ENCODE peak calls at places on chromosomes 16 and 17, in ten cellular contexts. One of them, this sample, is unnamed.

GRCh38 chr17:42667088-42667951 is 8.2 kb downstream of the TUBG2 start:
- DNase-seq in GM13977: no peak
- DNase-seq in activated T-helper 2 cell treated with anti-CD3 and anti-CD28 coated beads, Interferon-gamma antibody, Interleukin-2, Interleukin-4, amounts not matched to agents 10 μg/mL and 5 μg/mL and 100 μg/mL, durations not matched to agents 14 hours and 24 hours and 36 hours: no peak
- DNase-seq in stimulated activated CD8-positive, alpha-beta memory T cell treated with anti-CD3 and anti-CD28 coated beads, Interleukin-15, amount 100 ng/mL, for 1 hour: no peak
- DNase-seq in IMR-90: peak
- DNase-seq in stimulated activated CD4-positive, alpha-beta T cell treated with anti-CD3 and anti-CD28 coated beads, Interleukin-15, amount 100 ng/mL, for 48 hours: no peak
- DNase-seq in SW480: peak
- DNase-seq in caudate nucleus: no peak
- DNase-seq in left colon: peak
- DNase-seq in AG04450: no peak
- DNase-seq in this sample: no peak

GRCh38 chr16:1491327-1491726 is 1.8 kb upstream of the TELO2 start:
- DNase-seq in GM13977: no peak
- DNase-seq in activated T-helper 2 cell treated with anti-CD3 and anti-CD28 coated beads, Interferon-gamma antibody, Interleukin-2, Interleukin-4, amounts not matched to agents 10 μg/mL and 5 μg/mL and 100 μg/mL, durations not matched to agents 14 hours and 24 hours and 36 hours: no peak
- DNase-seq in stimulated activated CD8-positive, alpha-beta memory T cell treated with anti-CD3 and anti-CD28 coated beads, Interleukin-15, amount 100 ng/mL, for 1 hour: no peak
- DNase-seq in IMR-90: no peak
- DNase-seq in stimulated activated CD4-positive, alpha-beta T cell treated with anti-CD3 and anti-CD28 coated beads, Interleukin-15, amount 100 ng/mL, for 48 hours: no peak
- DNase-seq in SW480: no peak
- DNase-seq in caudate nucleus: no peak
- DNase-seq in left colon: no peak
- DNase-seq in AG04450: no peak
- DNase-seq in this sample: no peak

GRCh38 chr17:2390199-2390880 is 10.5 kb downstream of the MNT start:
- DNase-seq in GM13977: no peak
- DNase-seq in activated T-helper 2 cell treated with anti-CD3 and anti-CD28 coated beads, Interferon-gamma antibody, Interleukin-2, Interleukin-4, amounts not matched to agents 10 μg/mL and 5 μg/mL and 100 μg/mL, durations not matched to agents 14 hours and 24 hours and 36 hours: no peak
- DNase-seq in stimulated activated CD8-positive, alpha-beta memory T cell treated with anti-CD3 and anti-CD28 coated beads, Interleukin-15, amount 100 ng/mL, for 1 hour: no peak
- DNase-seq in IMR-90: no peak
- DNase-seq in stimulated activated CD4-positive, alpha-beta T cell treated with anti-CD3 and anti-CD28 coated beads, Interleukin-15, amount 100 ng/mL, for 48 hours: no peak
- DNase-seq in SW480: no peak
- DNase-seq in caudate nucleus: no peak
- DNase-seq in left colon: no peak
- DNase-seq in AG04450: no peak
- DNase-seq in this sample: no peak

GRCh38 chr16:80616362-80616761 is 75.6 kb downstream of the DYNLRB2 start:
- DNase-seq in GM13977: no peak
- DNase-seq in activated T-helper 2 cell treated with anti-CD3 and anti-CD28 coated beads, Interferon-gamma antibody, Interleukin-2, Interleukin-4, amounts not matched to agents 10 μg/mL and 5 μg/mL and 100 μg/mL, durations not matched to agents 14 hours and 24 hours and 36 hours: no peak
- DNase-seq in stimulated activated CD8-positive, alpha-beta memory T cell treated with anti-CD3 and anti-CD28 coated beads, Interleukin-15, amount 100 ng/mL, for 1 hour: no peak
- DNase-seq in IMR-90: no peak
- DNase-seq in stimulated activated CD4-positive, alpha-beta T cell treated with anti-CD3 and anti-CD28 coated beads, Interleukin-15, amount 100 ng/mL, for 48 hours: no peak
- DNase-seq in SW480: no peak
- DNase-seq in caudate nucleus: no peak
- DNase-seq in left colon: no peak
- DNase-seq in AG04450: no peak
- DNase-seq in this sample: no peak

GRCh38 chr16:5214466-5214865 is 116.9 kb upstream of the EEF2KMT start:
- DNase-seq in GM13977: no peak
- DNase-seq in activated T-helper 2 cell treated with anti-CD3 and anti-CD28 coated beads, Interferon-gamma antibody, Interleukin-2, Interleukin-4, amounts not matched to agents 10 μg/mL and 5 μg/mL and 100 μg/mL, durations not matched to agents 14 hours and 24 hours and 36 hours: no peak
- DNase-seq in stimulated activated CD8-positive, alpha-beta memory T cell treated with anti-CD3 and anti-CD28 coated beads, Interleukin-15, amount 100 ng/mL, for 1 hour: no peak
- DNase-seq in IMR-90: no peak
- DNase-seq in stimulated activated CD4-positive, alpha-beta T cell treated with anti-CD3 and anti-CD28 coated beads, Interleukin-15, amount 100 ng/mL, for 48 hours: no peak
- DNase-seq in SW480: no peak
- DNase-seq in caudate nucleus: no peak
- DNase-seq in left colon: no peak
- DNase-seq in AG04450: no peak
- DNase-seq in this sample: no peak

GRCh38 chr16:50842589-50842988 is 100.7 kb downstream of the CYLD start:
- DNase-seq in GM13977: no peak
- DNase-seq in activated T-helper 2 cell treated with anti-CD3 and anti-CD28 coated beads, Interferon-gamma antibody, Interleukin-2, Interleukin-4, amounts not matched to agents 10 μg/mL and 5 μg/mL and 100 μg/mL, durations not matched to agents 14 hours and 24 hours and 36 hours: no peak
- DNase-seq in stimulated activated CD8-positive, alpha-beta memory T cell treated with anti-CD3 and anti-CD28 coated beads, Interleukin-15, amount 100 ng/mL, for 1 hour: no peak
- DNase-seq in IMR-90: peak
- DNase-seq in stimulated activated CD4-positive, alpha-beta T cell treated with anti-CD3 and anti-CD28 coated beads, Interleukin-15, amount 100 ng/mL, for 48 hours: peak
- DNase-seq in SW480: no peak
- DNase-seq in caudate nucleus: no peak
- DNase-seq in left colon: no peak
- DNase-seq in AG04450: no peak
- DNase-seq in this sample: no peak

GRCh38 chr17:35900693-35901487 is 20.7 kb upstream of the CCL5 start:
- DNase-seq in GM13977: no peak
- DNase-seq in activated T-helper 2 cell treated with anti-CD3 and anti-CD28 coated beads, Interferon-gamma antibody, Interleukin-2, Interleukin-4, amounts not matched to agents 10 μg/mL and 5 μg/mL and 100 μg/mL, durations not matched to agents 14 hours and 24 hours and 36 hours: no peak
- DNase-seq in stimulated activated CD8-positive, alpha-beta memory T cell treated with anti-CD3 and anti-CD28 coated beads, Interleukin-15, amount 100 ng/mL, for 1 hour: no peak
- DNase-seq in IMR-90: no peak
- DNase-seq in stimulated activated CD4-positive, alpha-beta T cell treated with anti-CD3 and anti-CD28 coated beads, Interleukin-15, amount 100 ng/mL, for 48 hours: no peak
- DNase-seq in SW480: no peak
- DNase-seq in caudate nucleus: no peak
- DNase-seq in left colon: no peak
- DNase-seq in AG04450: no peak
- DNase-seq in this sample: no peak

GRCh38 chr17:65634533-65634932 is 73.1 kb upstream of the AXIN2 start:
- DNase-seq in GM13977: no peak
- DNase-seq in activated T-helper 2 cell treated with anti-CD3 and anti-CD28 coated beads, Interferon-gamma antibody, Interleukin-2, Interleukin-4, amounts not matched to agents 10 μg/mL and 5 μg/mL and 100 μg/mL, durations not matched to agents 14 hours and 24 hours and 36 hours: no peak
- DNase-seq in stimulated activated CD8-positive, alpha-beta memory T cell treated with anti-CD3 and anti-CD28 coated beads, Interleukin-15, amount 100 ng/mL, for 1 hour: no peak
- DNase-seq in IMR-90: no peak
- DNase-seq in stimulated activated CD4-positive, alpha-beta T cell treated with anti-CD3 and anti-CD28 coated beads, Interleukin-15, amount 100 ng/mL, for 48 hours: no peak
- DNase-seq in SW480: peak
- DNase-seq in caudate nucleus: no peak
- DNase-seq in left colon: peak
- DNase-seq in AG04450: no peak
- DNase-seq in this sample: no peak

GRCh38 chr17:226773-227580 is 45.5 kb upstream of the DOC2B start:
- DNase-seq in GM13977: no peak
- DNase-seq in activated T-helper 2 cell treated with anti-CD3 and anti-CD28 coated beads, Interferon-gamma antibody, Interleukin-2, Interleukin-4, amounts not matched to agents 10 μg/mL and 5 μg/mL and 100 μg/mL, durations not matched to agents 14 hours and 24 hours and 36 hours: no peak
- DNase-seq in stimulated activated CD8-positive, alpha-beta memory T cell treated with anti-CD3 and anti-CD28 coated beads, Interleukin-15, amount 100 ng/mL, for 1 hour: no peak
- DNase-seq in IMR-90: no peak
- DNase-seq in stimulated activated CD4-positive, alpha-beta T cell treated with anti-CD3 and anti-CD28 coated beads, Interleukin-15, amount 100 ng/mL, for 48 hours: no peak
- DNase-seq in SW480: no peak
- DNase-seq in caudate nucleus: peak
- DNase-seq in left colon: peak
- DNase-seq in AG04450: no peak
- DNase-seq in this sample: no peak

GRCh38 chr16:54657058-54657708 is 273.5 kb upstream of the IRX5 start:
- DNase-seq in GM13977: no peak
- DNase-seq in activated T-helper 2 cell treated with anti-CD3 and anti-CD28 coated beads, Interferon-gamma antibody, Interleukin-2, Interleukin-4, amounts not matched to agents 10 μg/mL and 5 μg/mL and 100 μg/mL, durations not matched to agents 14 hours and 24 hours and 36 hours: no peak
- DNase-seq in stimulated activated CD8-positive, alpha-beta memory T cell treated with anti-CD3 and anti-CD28 coated beads, Interleukin-15, amount 100 ng/mL, for 1 hour: no peak
- DNase-seq in IMR-90: no peak
- DNase-seq in stimulated activated CD4-positive, alpha-beta T cell treated with anti-CD3 and anti-CD28 coated beads, Interleukin-15, amount 100 ng/mL, for 48 hours: no peak
- DNase-seq in SW480: peak
- DNase-seq in caudate nucleus: no peak
- DNase-seq in left colon: no peak
- DNase-seq in AG04450: no peak
- DNase-seq in this sample: no peak

GRCh38 chr16:31458073-31458834 is 1.0 kb upstream of the ARMC5 start:
- DNase-seq in GM13977: peak
- DNase-seq in activated T-helper 2 cell treated with anti-CD3 and anti-CD28 coated beads, Interferon-gamma antibody, Interleukin-2, Interleukin-4, amounts not matched to agents 10 μg/mL and 5 μg/mL and 100 μg/mL, durations not matched to agents 14 hours and 24 hours and 36 hours: peak
- DNase-seq in stimulated activated CD8-positive, alpha-beta memory T cell treated with anti-CD3 and anti-CD28 coated beads, Interleukin-15, amount 100 ng/mL, for 1 hour: no peak
- DNase-seq in IMR-90: peak
- DNase-seq in stimulated activated CD4-positive, alpha-beta T cell treated with anti-CD3 and anti-CD28 coated beads, Interleukin-15, amount 100 ng/mL, for 48 hours: peak
- DNase-seq in SW480: peak
- DNase-seq in caudate nucleus: peak
- DNase-seq in left colon: peak
- DNase-seq in AG04450: no peak
- DNase-seq in this sample: no peak

GRCh38 chr16:81693047-81693446 is 86.0 kb upstream of the PLCG2 start:
- DNase-seq in GM13977: no peak
- DNase-seq in activated T-helper 2 cell treated with anti-CD3 and anti-CD28 coated beads, Interferon-gamma antibody, Interleukin-2, Interleukin-4, amounts not matched to agents 10 μg/mL and 5 μg/mL and 100 μg/mL, durations not matched to agents 14 hours and 24 hours and 36 hours: no peak
- DNase-seq in stimulated activated CD8-positive, alpha-beta memory T cell treated with anti-CD3 and anti-CD28 coated beads, Interleukin-15, amount 100 ng/mL, for 1 hour: no peak
- DNase-seq in IMR-90: peak
- DNase-seq in stimulated activated CD4-positive, alpha-beta T cell treated with anti-CD3 and anti-CD28 coated beads, Interleukin-15, amount 100 ng/mL, for 48 hours: no peak
- DNase-seq in SW480: no peak
- DNase-seq in caudate nucleus: no peak
- DNase-seq in left colon: no peak
- DNase-seq in AG04450: no peak
- DNase-seq in this sample: no peak

GRCh38 chr17:29914819-29915537 is 15.1 kb downstream of the SSH2 start:
- DNase-seq in GM13977: no peak
- DNase-seq in activated T-helper 2 cell treated with anti-CD3 and anti-CD28 coated beads, Interferon-gamma antibody, Interleukin-2, Interleukin-4, amounts not matched to agents 10 μg/mL and 5 μg/mL and 100 μg/mL, durations not matched to agents 14 hours and 24 hours and 36 hours: no peak
- DNase-seq in stimulated activated CD8-positive, alpha-beta memory T cell treated with anti-CD3 and anti-CD28 coated beads, Interleukin-15, amount 100 ng/mL, for 1 hour: no peak
- DNase-seq in IMR-90: no peak
- DNase-seq in stimulated activated CD4-positive, alpha-beta T cell treated with anti-CD3 and anti-CD28 coated beads, Interleukin-15, amount 100 ng/mL, for 48 hours: no peak
- DNase-seq in SW480: no peak
- DNase-seq in caudate nucleus: no peak
- DNase-seq in left colon: no peak
- DNase-seq in AG04450: no peak
- DNase-seq in this sample: no peak

This sample was measured in esophagus squamous epithelium.